ENCODE peak calls at places on chromosomes 11 and 22, in ten cellular contexts. D is AG10803; I is K562; P is AG09309; T is fibroblast of the aortic adventitia; F is gastrocnemius medialis; C is CD8-positive, alpha-beta T cell; O is HCT116; X is sigmoid colon; N is fibroblast of villous mesenchyme. E is an unnamed sample.
A peak's percentile ranks its signal among the peaks of the same experiment; 100 is the strongest.

GRCh38 chr11:76807206-76807875 is 24.2 kb downstream of the TSKU start:
- DNase-seq in P (no peak), I (peak; percentile 92), T (peak; percentile 85), F (peak; percentile 61), D (peak; percentile 81), C (peak; percentile 58), N (peak; percentile 79), O (no peak), X (peak; percentile 91), E (peak; percentile 73)

GRCh38 chr11:108561535-108561991 is 32.0 kb downstream of the EXPH5 start:
- DNase-seq in N (peak; percentile 40), X (no peak), I (no peak), P (no peak), D (peak; percentile 85), O (no peak), T (peak; percentile 59), C (no peak), F (no peak), E (peak; percentile 31)

GRCh38 chr22:30015846-30016245 is 64.4 kb upstream of the HORMAD2 start:
- DNase-seq in D (peak; percentile 84), X (no peak), F (no peak), N (no peak), T (peak; percentile 51), O (no peak), C (no peak), I (no peak), P (peak; percentile 39), E (peak; percentile 66)

GRCh38 chr11:122159861-122160260 is 43.8 kb upstream of the BLID start:
- DNase-seq in X (no peak), F (no peak), N (no peak), D (no peak), I (no peak), O (no peak), P (no peak), C (no peak), T (no peak), E (no peak)

GRCh38 chr22:43239102-43239875 is 52.4 kb upstream of the TTLL12 start:
- DNase-seq in F (no peak), X (no peak), T (peak; percentile 59), N (peak; percentile 19), P (no peak), I (no peak), D (no peak), C (no peak), O (no peak), E (no peak)

GRCh38 chr11:58524232-58525036 is 16.5 kb upstream of the OR5B21 start:
- DNase-seq in X (peak; percentile 82), O (peak; percentile 71), T (peak; percentile 94), P (peak; percentile 69), D (peak; percentile 90), I (peak; percentile 84), C (peak; percentile 17), F (no peak), N (peak; percentile 86), E (peak; percentile 85)

GRCh38 chr11:21785351-21785750 is 407.5 kb upstream of the ANO5 start:
- DNase-seq in O (no peak), F (no peak), P (no peak), T (no peak), I (no peak), D (no peak), X (no peak), N (no peak), C (no peak), E (no peak)

GRCh38 chr11:128686045-128686741 is 7.7 kb upstream of the FLI1 start:
- DNase-seq in I (no peak), D (no peak), O (no peak), P (no peak), F (no peak), N (no peak), C (no peak), X (no peak), T (no peak), E (no peak)

DNA sequence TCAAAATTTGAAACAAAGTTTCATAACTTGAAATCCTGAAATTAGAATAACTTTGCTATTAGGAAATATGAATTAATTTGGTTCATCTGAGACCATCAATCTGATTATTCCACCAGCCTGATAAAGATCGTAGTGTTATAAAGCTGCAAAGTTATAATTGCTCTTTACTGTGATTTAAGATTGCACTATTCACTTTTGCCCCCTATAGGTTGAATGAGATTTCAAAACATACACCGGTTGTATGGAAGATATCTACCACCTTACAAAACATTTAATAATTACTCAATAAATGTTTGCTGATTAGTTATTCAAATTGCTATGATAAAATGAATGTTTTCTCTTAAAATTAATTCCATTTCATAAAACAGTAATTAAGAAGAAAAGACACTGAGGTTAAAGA is 26.1 kb downstream of the APIP start:
- DNase-seq in X (no peak), C (no peak), D (no peak), T (peak; percentile 9), F (no peak), I (no peak), N (no peak), P (no peak), O (no peak), E (no peak)
- TF ChIP-seq CTCF in X (no peak), C (no peak), D (no peak), T (peak; percentile 35), F (no peak), I (peak; percentile 45), N (peak; percentile 42), P (peak; percentile 10), O (peak; percentile 47), E (peak; percentile 41)

GRCh38 chr11:9759519-9760179 is 95.8 kb downstream of the SWAP70 start:
- DNase-seq in N (peak; percentile 99), P (peak; percentile 99), D (peak; percentile 100), I (peak; percentile 71), T (peak; percentile 95), F (peak; percentile 90), X (peak; percentile 94), O (peak; percentile 96), C (peak; percentile 80), E (peak; percentile 100)
- H3K4me3 ChIP-seq in N (peak overlapping the region; percentile 59), P (no peak overlapping the region), D (peak overlapping the region; percentile 37), I (no peak overlapping the region), T (peak overlapping the region; percentile 22), F (peak overlapping the region; percentile 65), X (no peak overlapping the region), O (peak overlapping the region; percentile 71), C (no peak overlapping the region), E (no peak overlapping the region)

GRCh38 chr22:35352214-35353111 is 28.4 kb upstream of the HMOX1 start:
- DNase-seq in O (no peak), P (no peak), T (no peak), D (peak; percentile 52), X (peak; percentile 88), F (peak; percentile 57), N (no peak), I (peak; percentile 39), C (no peak), E (no peak)
- TF ChIP-seq CTCF in O (peak; percentile 18), P (peak; percentile 15), T (no peak), D (peak; percentile 46), X (no peak), F (peak; percentile 13), N (peak; percentile 7), I (peak; percentile 47), C (peak; percentile 16), E (no peak)

DNA sequence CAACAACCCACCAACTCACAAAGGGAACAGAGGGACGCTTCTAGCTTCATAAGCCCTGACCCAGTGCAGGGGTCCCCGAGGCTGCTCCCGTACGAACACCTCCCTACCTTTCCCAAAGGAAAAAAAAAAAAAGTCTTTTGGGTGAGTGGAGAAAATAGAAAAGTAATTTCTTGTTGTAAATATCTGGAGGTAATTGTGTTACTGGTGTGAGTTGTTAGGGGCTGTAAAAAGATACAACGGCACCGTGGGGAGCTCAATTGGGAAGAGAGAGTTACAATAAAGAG is 3.4 kb downstream of the PAX6 start:
- DNase-seq in T (no peak), P (no peak), C (no peak), I (no peak), F (no peak), N (no peak), O (no peak), D (no peak), X (no peak), E (no peak)
- H3K4me3 ChIP-seq in T (no peak overlapping the region), P (no peak overlapping the region), C (no peak overlapping the region), I (no peak overlapping the region), F (no peak overlapping the region), N (no peak overlapping the region), O (no peak overlapping the region), D (no peak overlapping the region), X (no peak overlapping the region), E (peak overlapping the region; percentile 60)

GRCh38 chr11:64271339-64272132 is 12.9 kb downstream of the BAD start:
- DNase-seq in C (peak; percentile 79), F (peak; percentile 91), I (peak; percentile 95), D (peak; percentile 95), X (peak; percentile 97), O (no peak), P (peak; percentile 85), N (peak; percentile 96), T (peak; percentile 92), E (peak; percentile 95)
- TF ChIP-seq CTCF in C (no peak), F (no peak), I (peak; percentile 63), D (no peak), X (no peak), O (no peak), P (peak; percentile 14), N (no peak), T (no peak), E (no peak)

E was measured in astrocyte of the spinal cord.